ENCODE peak calls at places on chromosomes 7 and 10, in four cellular contexts. L is NCI-H524 treated with DMSO at 0.1 percent for 48 hours, E is esophagus squamous epithelium, R is OCI-LY7. C is an unnamed sample.

GRCh38 chr7:50661345-50662058 is 96.3 kb upstream of the DDC start:
- DNase-seq in R (peak; percentile 17), E (no peak), L (no peak), C (no peak)

GRCh38 chr10:132186488-132187413 is at the start of gene DPYSL4:
- DNase-seq in R (no peak), E (no peak), L (no peak), C (no peak)

GRCh38 chr10:78685466-78686163 is 383.2 kb upstream of the ZMIZ1 start:
- DNase-seq in L (no peak), E (no peak), R (no peak), C (peak; percentile 8)

GRCh38 chr7:12093365-12093764 is 117.7 kb upstream of the TMEM106B start:
- DNase-seq in R (no peak), E (no peak), L (no peak), C (no peak)

GRCh38 chr7:149670288-149670687 is 103.1 kb downstream of the ZNF467 start:
- DNase-seq in E (no peak), L (no peak), R (no peak), C (no peak)

GRCh38 chr7:108415821-108416536 is 40.3 kb downstream of the NRCAM start:
- DNase-seq in L (no peak), R (peak; percentile 58), E (no peak), C (no peak)

GRCh38 chr7:14851610-14852009 is 50.9 kb downstream of the DGKB start:
- DNase-seq in R (no peak), L (no peak), E (no peak), C (no peak)

GRCh38 chr10:53458007-53458406 is 685.4 kb upstream of the MBL2 start:
- DNase-seq in L (no peak), E (no peak), R (no peak), C (no peak)

GRCh38 chr10:43348511-43349312 is 22.7 kb upstream of the FXYD4 start:
- DNase-seq in R (peak; percentile 88), L (no peak), E (peak; percentile 28), C (peak; percentile 91)

C was measured in Calu3.